ENCODE peak calls at places on chromosomes 3 and 15, in seven cellular contexts. H is pulmonary artery endothelial cell; E is endothelial cell; L is stimulated activated CD4-positive, alpha-beta T cell treated with anti-CD3 and anti-CD28 coated beads, Interleukin-15, amount 100 ng/mL, for 24 hours; N is GDM1; I is GM13976; A is stimulated activated CD8-positive, alpha-beta memory T cell treated with anti-CD3 and anti-CD28 coated beads, Interleukin-4, amount 100 ng/mL, for 24 hours. W is an unnamed sample.

GRCh38 chr3:43748179-43748578 is 57.4 kb downstream of the ABHD5 start:
- DNase-seq in H (no peak), E (no peak), L (no peak), N (no peak), I (no peak), A (no peak), W (no peak)

GRCh38 chr3:46127503-46127902 is 80.6 kb downstream of the CCR1 start:
- DNase-seq in H (no peak), E (no peak), L (no peak), N (no peak), I (no peak), A (no peak), W (no peak)

GRCh38 chr3:157508461-157508860 is 5.2 kb upstream of the VEPH1 start:
- DNase-seq in H (no peak), E (no peak), L (no peak), N (no peak), I (no peak), A (no peak), W (no peak)

GRCh38 chr15:50641318-50641717 is 45.3 kb downstream of the TRPM7 start:
- DNase-seq in H (no peak), E (no peak), L (no peak), N (no peak), I (no peak), A (no peak), W (no peak)

GRCh38 chr3:124413989-124414598 is 316.2 kb upstream of the UMPS start:
- DNase-seq in H (peak), E (no peak), L (no peak), N (no peak), I (no peak), A (no peak), W (no peak)

GRCh38 chr3:13723676-13724207 is 156.1 kb downstream of the WNT7A start:
- DNase-seq in H (no peak), E (no peak), L (no peak), N (no peak), I (no peak), A (no peak), W (no peak)

GRCh38 chr3:130517541-130517940 is 564 bp downstream of the COL6A6 start:
- DNase-seq in H (no peak), E (no peak), L (no peak), N (no peak), I (no peak), A (no peak), W (no peak)

GRCh38 chr3:140610544-140610943 is 67.3 kb upstream of the TRIM42 start:
- DNase-seq in H (no peak), E (no peak), L (no peak), N (no peak), I (no peak), A (no peak), W (no peak)

GRCh38 chr3:105367063-105367405 is 325 bp downstream of the ALCAM start:
- DNase-seq in H (no peak), E (peak), L (peak), N (no peak), I (peak), A (no peak), W (no peak)

GRCh38 chr15:63173116-63173470 is 15.8 kb upstream of the RPS27L start:
- DNase-seq in H (no peak), E (no peak), L (no peak), N (no peak), I (no peak), A (no peak), W (no peak)

GRCh38 chr3:72482589-72483249 is 365.5 kb downstream of the SHQ1 start:
- DNase-seq in H (peak), E (no peak), L (peak), N (peak), I (peak), A (peak), W (no peak)

GRCh38 chr15:35289029-35289617 is 204.0 kb upstream of the NANOGP8 start:
- DNase-seq in H (peak), E (peak), L (no peak), N (no peak), I (peak), A (no peak), W (peak)

W was measured in NCI-H1694.